ENCODE peak calls at places on chromosome 12, in ten cellular contexts. L, P, V, S, E, Q, I, A, N and D are unnamed samples. For H3K36me3 and H3K4me1, the result is how much of the 10 kb centered on the place peaks cover.

GRCh38 chr12:108846320-108846719 is 11.1 kb downstream of the SSH1 start:
- DNase-seq in L (no peak), P (no peak), V (no peak), S (no peak), E (peak), Q (peak), I (no peak), A (no peak), N (no peak), D (no peak)

GRCh38 chr12:828726-829395 is 76.5 kb downstream of the WNK1 start:
- DNase-seq in L (no peak), P (no peak), V (no peak), S (no peak), E (no peak), Q (no peak), I (no peak), A (no peak), N (no peak), D (no peak)

GRCh38 chr12:61915420-61915819 is 344.8 kb upstream of the USP15 start:
- DNase-seq in L (no peak), P (no peak), V (no peak), S (no peak), E (no peak), Q (no peak), I (no peak), A (no peak), N (peak), D (no peak)

GRCh38 chr12:56932867-56933266 is 1.3 kb downstream of the SDR9C7 start:
- DNase-seq in L (no peak), P (no peak), V (no peak), S (no peak), E (peak), Q (no peak), I (no peak), A (no peak), N (no peak), D (peak)

GRCh38 chr12:68446896-68447806 is 115.0 kb upstream of the MDM1 start:
- DNase-seq in L (no peak), P (no peak), V (no peak), S (no peak), E (no peak), Q (no peak), I (no peak), A (no peak), N (no peak), D (no peak)

GRCh38 chr12:93876360-93876759 is 199.2 kb downstream of the CRADD start:
- DNase-seq in L (no peak), P (no peak), V (no peak), S (no peak), E (no peak), Q (no peak), I (no peak), A (no peak), N (no peak), D (no peak)

GRCh38 chr12:25806271-25806670 is 152.2 kb upstream of the RASSF8 start:
- DNase-seq in L (peak), P (no peak), V (no peak), S (no peak), E (no peak), Q (no peak), I (no peak), A (no peak), N (no peak), D (no peak)

GRCh38 chr12:76820888-76821482 is 57.1 kb downstream of the ZDHHC17 start:
- DNase-seq in L (peak), P (no peak), V (no peak), S (peak), E (peak), Q (peak), I (no peak), A (no peak), N (peak), D (peak)

GRCh38 chr12:121652767-121653497 is 16.5 kb downstream of the MORN3 start:
- DNase-seq in L (no peak), P (no peak), V (no peak), S (no peak), E (peak), Q (no peak), I (no peak), A (no peak), N (peak), D (no peak)

GRCh38 chr12:94698553-94698952 is 48.2 kb upstream of the TMCC3 start:
- DNase-seq in L (no peak), P (no peak), V (no peak), S (no peak), E (no peak), Q (peak), I (no peak), A (no peak), N (no peak), D (no peak)

GRCh38 chr12:14613718-14614117 is 46.0 kb upstream of the PLBD1 start:
- DNase-seq in L (no peak), P (no peak), V (no peak), S (no peak), E (no peak), Q (no peak), I (no peak), A (no peak), N (no peak), D (no peak)

GRCh38 chr12:84599539-84599938 is 313.1 kb downstream of the SLC6A15 start:
- DNase-seq in L (peak), P (no peak), V (no peak), S (no peak), E (no peak), Q (no peak), I (no peak), A (no peak), N (no peak), D (no peak)

GRCh38 chr12:50200507-50201273 is 33.5 kb upstream of the CERS5 start:
- DNase-seq in L (no peak), P (no peak), V (no peak), S (no peak), E (no peak), Q (no peak), I (no peak), A (no peak), N (no peak), D (no peak)

GRCh38 chr12:127230843-127231260 is 1036.1 kb upstream of the TMEM132C start:
- DNase-seq in L (peak), P (no peak), V (no peak), S (no peak), E (peak), Q (no peak), I (no peak), A (no peak), N (no peak), D (no peak)

GRCh38 chr12:120361506-120362208 is 7.3 kb downstream of the MSI1 start:
- DNase-seq in L (peak), P (no peak), V (no peak), S (no peak), E (peak), Q (peak), I (no peak), A (no peak), N (no peak), D (peak)

GRCh38 chr12:40947812-40948211 is 240.3 kb upstream of the PDZRN4 start:
- DNase-seq in L (no peak), P (no peak), V (no peak), S (no peak), E (no peak), Q (no peak), I (no peak), A (no peak), N (no peak), D (no peak)

GRCh38 chr12:96487214-96487613 is 2.2 kb upstream of the CFAP54 start:
- DNase-seq in L (peak), P (no peak), V (no peak), S (no peak), E (no peak), Q (no peak), I (no peak), A (no peak), N (no peak), D (no peak)

GRCh38 chr12:19199322-19199721 is 69.8 kb downstream of the PLEKHA5 start:
- DNase-seq in L (no peak), P (no peak), V (no peak), S (no peak), E (no peak), Q (no peak), I (no peak), A (no peak), N (no peak), D (no peak)

GRCh38 chr12:6062427-6063378 is 61.8 kb downstream of the VWF start:
- DNase-seq in L (peak), P (peak), V (peak), S (peak), E (peak), Q (peak), I (no peak), A (no peak), N (peak), D (peak)

GRCh38 chr12:6234906-6235305 is 34.7 kb downstream of the CD9 start:
- DNase-seq in L (no peak), P (no peak), V (no peak), S (peak), E (peak), Q (no peak), I (no peak), A (no peak), N (no peak), D (no peak)

GRCh38 chr12:46678441-46678840 is 147.4 kb downstream of the SLC38A4 start:
- DNase-seq in L (no peak), P (no peak), V (no peak), S (no peak), E (no peak), Q (no peak), I (no peak), A (no peak), N (no peak), D (no peak)

GRCh38 chr12:24507827-24508226 is 441.1 kb downstream of the BCAT1 start:
- DNase-seq in L (peak), P (no peak), V (no peak), S (no peak), E (no peak), Q (no peak), I (no peak), A (no peak), N (no peak), D (no peak)

GRCh38 chr12:125704803-125705202 is 639.6 kb downstream of the AACS start:
- DNase-seq in L (no peak), P (no peak), V (no peak), S (no peak), E (no peak), Q (no peak), I (no peak), A (no peak), N (no peak), D (no peak)

GRCh38 chr12:63853978-63854377 is 9.5 kb downstream of the SRGAP1 start:
- DNase-seq in L (no peak), P (no peak), V (no peak), S (no peak), E (no peak), Q (no peak), I (no peak), A (no peak), N (no peak), D (no peak)

GRCh38 chr12:123516221-123516780 is 17.2 kb downstream of the RILPL1 start:
- DNase-seq in L (no peak), P (no peak), V (no peak), S (no peak), E (no peak), Q (no peak), I (no peak), A (no peak), N (no peak), D (no peak)

GRCh38 chr12:59164226-59164625 is 243.9 kb upstream of the LRIG3 start:
- DNase-seq in L (no peak), P (no peak), V (no peak), S (no peak), E (no peak), Q (no peak), I (no peak), A (no peak), N (no peak), D (no peak)

GRCh38 chr12:131116437-131117117 is 162.9 kb downstream of the ADGRD1 start:
- DNase-seq in L (peak), P (no peak), V (peak), S (no peak), E (peak), Q (no peak), I (no peak), A (no peak), N (no peak), D (no peak)

GRCh38 chr12:57488397-57489156 is 709 bp downstream of the MARS1 start:
- DNase-seq in L (no peak), P (no peak), V (no peak), S (no peak), E (no peak), Q (no peak), I (no peak), A (no peak), N (no peak), D (no peak)

GRCh38 chr12:121085113-121085841 is 46.2 kb upstream of the OASL start:
- DNase-seq in L (no peak), P (no peak), V (no peak), S (no peak), E (no peak), Q (no peak), I (no peak), A (no peak), N (no peak), D (no peak)

GRCh38 chr12:56724660-56724988 is 475 bp downstream of the NACA start:
- DNase-seq in L (no peak), P (no peak), V (no peak), S (peak), E (no peak), Q (peak), I (no peak), A (no peak), N (no peak), D (no peak)

GRCh38 chr12:86669010-86669409 is 412.8 kb upstream of the MGAT4C start:
- DNase-seq in L (no peak), P (peak), V (no peak), S (no peak), E (no peak), Q (no peak), I (no peak), A (no peak), N (no peak), D (no peak)

GRCh38 chr12:2288875-2289274 is 236.1 kb downstream of the CACNA1C start:
- DNase-seq in L (no peak), P (no peak), V (no peak), S (no peak), E (no peak), Q (no peak), I (peak), A (no peak), N (no peak), D (no peak)

GRCh38 chr12:3727877-3728632 is 24.9 kb downstream of the CRACR2A start:
- DNase-seq in L (peak), P (no peak), V (no peak), S (no peak), E (no peak), Q (no peak), I (no peak), A (no peak), N (no peak), D (no peak)

GRCh38 chr12:3730111-3730510 is 22.8 kb downstream of the CRACR2A start:
- DNase-seq in L (no peak), P (no peak), V (no peak), S (no peak), E (no peak), Q (no peak), I (no peak), A (no peak), N (no peak), D (no peak)

GRCh38 chr12:3727354-3727753 is 25.6 kb downstream of the CRACR2A start:
- DNase-seq in L (no peak), P (no peak), V (no peak), S (no peak), E (no peak), Q (no peak), I (no peak), A (no peak), N (no peak), D (no peak)

GRCh38 chr12:3726455-3726854 is 26.5 kb downstream of the CRACR2A start:
- DNase-seq in L (no peak), P (no peak), V (no peak), S (no peak), E (no peak), Q (no peak), I (no peak), A (no peak), N (no peak), D (no peak)

DNA sequence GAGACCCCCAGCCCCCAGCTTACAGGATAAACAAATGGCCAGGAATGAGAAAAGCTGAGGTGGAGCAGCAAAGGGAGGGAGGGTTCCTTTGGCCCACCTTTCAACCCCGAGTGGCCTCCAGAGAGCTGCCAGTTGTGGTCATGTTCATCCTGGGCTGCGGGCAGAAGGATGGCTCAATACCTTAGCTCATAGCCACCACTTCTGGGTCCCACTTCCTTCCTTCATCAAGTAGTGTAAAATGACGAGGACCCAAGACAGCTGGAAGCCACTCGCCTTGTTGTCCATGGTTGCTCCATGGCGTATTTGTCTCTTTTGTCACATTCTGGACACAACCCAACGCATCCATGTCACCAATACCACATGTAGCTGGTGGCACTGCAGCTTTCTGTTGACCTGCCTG is 24.2 kb downstream of the CRACR2A start:
- DNase-seq in L (no peak), P (no peak), V (no peak), S (no peak), E (no peak), Q (no peak), I (no peak), A (no peak), N (no peak), D (no peak)
- H3K36me3 ChIP-seq in L (under half), P (under half), V (under half), S (under half), E (under half), Q (under half), I (under half), A (under half), N (under half), D (under half)

DNA sequence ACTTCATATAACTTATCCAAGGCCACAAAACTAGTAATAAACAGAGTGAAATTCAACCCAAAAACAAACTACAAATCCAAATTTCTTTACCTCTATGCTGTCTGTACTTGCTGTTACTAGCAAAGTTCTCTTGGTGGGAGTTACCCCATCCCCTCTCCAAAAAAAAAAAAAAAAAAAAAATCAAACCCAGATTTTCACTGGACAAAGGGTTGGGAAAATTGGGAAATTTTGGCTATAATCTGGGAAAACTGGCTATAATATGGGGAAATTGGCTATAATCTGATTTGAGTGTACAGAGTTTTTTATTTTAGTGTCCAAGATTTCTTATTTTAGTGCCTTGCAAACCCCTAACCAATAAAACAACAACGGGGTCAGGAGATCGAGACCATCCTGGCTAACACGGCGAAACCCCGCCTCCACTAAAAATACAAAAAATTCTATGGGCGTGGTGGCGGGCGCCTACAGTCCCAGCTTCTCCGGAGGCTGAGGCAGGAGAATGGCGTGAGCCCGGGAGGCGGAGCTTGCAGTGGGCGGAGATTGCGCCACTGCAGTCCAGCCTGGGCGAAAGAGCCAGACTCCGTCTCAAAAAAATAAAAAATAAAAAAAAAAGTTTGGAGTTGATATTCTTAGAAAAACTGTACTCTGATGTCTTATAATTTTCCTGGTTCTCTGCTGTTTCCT is 148.4 kb downstream of the CHST11 start:
- DNase-seq in L (no peak), P (peak), V (no peak), S (no peak), E (peak), Q (no peak), I (no peak), A (no peak), N (no peak), D (no peak)
- H3K4me1 ChIP-seq in L (under half), P (half or more), V (under half), S (under half), E (under half), Q (half or more), I (under half), A (under half), N (under half), D (under half)

GRCh38 chr12:9668141-9669018 is 1.1 kb upstream of the CLEC2D start:
- DNase-seq in L (peak), P (no peak), V (no peak), S (no peak), E (no peak), Q (no peak), I (no peak), A (no peak), N (no peak), D (no peak)

GRCh38 chr12:9662488-9662887 is 7.0 kb upstream of the CLEC2D start:
- DNase-seq in L (no peak), P (no peak), V (no peak), S (no peak), E (no peak), Q (no peak), I (no peak), A (no peak), N (no peak), D (no peak)

GRCh38 chr12:9669019-9669326 is 540 bp upstream of the CLEC2D start:
- DNase-seq in L (no peak), P (no peak), V (no peak), S (no peak), E (no peak), Q (no peak), I (no peak), A (no peak), N (no peak), D (no peak)

GRCh38 chr12:9669534-9669933 is at the start of gene CLEC2D:
- DNase-seq in L (no peak), P (no peak), V (no peak), S (no peak), E (no peak), Q (no peak), I (no peak), A (no peak), N (no peak), D (no peak)

GRCh38 chr12:9667403-9667802 is 2.1 kb upstream of the CLEC2D start:
- DNase-seq in L (no peak), P (no peak), V (no peak), S (no peak), E (no peak), Q (no peak), I (no peak), A (no peak), N (no peak), D (no peak)
- H3K36me3 ChIP-seq in L (under half), P (under half), V (under half), S (under half), E (under half), Q (under half), I (under half), A (under half), N (under half), D (under half)

GRCh38 chr12:113252494-113252893 is 31.2 kb downstream of the TPCN1 start:
- DNase-seq in L (no peak), P (no peak), V (peak), S (no peak), E (no peak), Q (peak), I (no peak), A (no peak), N (no peak), D (no peak)
- H3K4me1 ChIP-seq in L (under half), P (under half), V (under half), S (under half), E (under half), Q (under half), I (under half), A (under half), N (under half), D (under half)

GRCh38 chr12:132740313-132740646 is 21.4 kb downstream of the ANKLE2 start:
- DNase-seq in L (no peak), P (no peak), V (no peak), S (no peak), E (no peak), Q (no peak), I (no peak), A (no peak), N (no peak), D (no peak)

GRCh38 chr12:132740652-132741051 is 21.0 kb downstream of the ANKLE2 start:
- DNase-seq in L (no peak), P (no peak), V (no peak), S (no peak), E (peak), Q (peak), I (no peak), A (no peak), N (no peak), D (no peak)

GRCh38 chr12:132741620-132742019 is 20.0 kb downstream of the ANKLE2 start:
- DNase-seq in L (no peak), P (no peak), V (no peak), S (no peak), E (no peak), Q (no peak), I (no peak), A (no peak), N (no peak), D (no peak)

GRCh38 chr12:132736913-132737312 is 24.7 kb downstream of the ANKLE2 start:
- DNase-seq in L (no peak), P (no peak), V (peak), S (no peak), E (peak), Q (no peak), I (no peak), A (no peak), N (no peak), D (no peak)

GRCh38 chr12:132739600-132740312 is 21.9 kb downstream of the ANKLE2 start:
- DNase-seq in L (no peak), P (no peak), V (peak), S (no peak), E (peak), Q (no peak), I (no peak), A (no peak), N (no peak), D (no peak)
- H3K36me3 ChIP-seq in L (under half), P (half or more), V (under half), S (under half), E (under half), Q (half or more), I (half or more), A (half or more), N (under half), D (half or more)